ENCODE peak calls at places on chromosomes 4 and X, in ten cellular contexts. R is endodermal cell; O is non-pigmented ciliary epithelial cell; I is activated CD8-positive, alpha-beta memory T cell treated with anti-CD3 and anti-CD28 coated beads for 4 hours; V is fibroblast of mammary gland; F is SW480; N is keratinocyte; L is activated naive CD4-positive, alpha-beta T cell treated with anti-CD3 and anti-CD28 coated beads for 36 hours; T is sciatic nerve; H is fibroblast of lung. Q is an unnamed sample.

GRCh38 chr4:101599620-101600019 is 190.9 kb upstream of the BANK1 start:
- DNase-seq in R (no peak), O (peak), I (no peak), V (peak), F (no peak), N (no peak), L (peak), T (no peak), H (peak), Q (no peak)

GRCh38 chrX:6460893-6461490 is 73.9 kb downstream of the VCX3A start:
- DNase-seq in R (no peak), O (no peak), I (no peak), V (no peak), F (no peak), N (no peak), L (no peak), T (no peak), H (no peak), Q (no peak)

GRCh38 chrX:55907968-55908607 is 190.5 kb downstream of the RRAGB start:
- DNase-seq in R (peak), O (no peak), I (peak), V (peak), F (peak), N (no peak), L (peak), T (peak), H (peak), Q (peak)

GRCh38 chrX:153564047-153564606 is 34.8 kb downstream of the CCNQ start:
- DNase-seq in R (no peak), O (no peak), I (no peak), V (peak), F (no peak), N (no peak), L (no peak), T (no peak), H (peak), Q (no peak)

GRCh38 chr4:183468210-183469095 is 24.0 kb downstream of the CDKN2AIP start:
- DNase-seq in R (no peak), O (no peak), I (no peak), V (peak), F (no peak), N (no peak), L (no peak), T (no peak), H (peak), Q (no peak)

GRCh38 chrX:53422915-53423268 is 219 bp downstream of the RIBC1 start:
- DNase-seq in R (no peak), O (no peak), I (no peak), V (no peak), F (no peak), N (no peak), L (no peak), T (no peak), H (no peak), Q (peak)

GRCh38 chr4:20838476-20838875 is 138.2 kb downstream of the PACRGL start:
- DNase-seq in R (no peak), O (no peak), I (no peak), V (no peak), F (no peak), N (no peak), L (no peak), T (no peak), H (no peak), Q (no peak)

GRCh38 chr4:183409463-183409862 is 35.0 kb upstream of the CDKN2AIP start:
- DNase-seq in R (no peak), O (no peak), I (no peak), V (no peak), F (no peak), N (no peak), L (no peak), T (no peak), H (no peak), Q (no peak)

GRCh38 chrX:49273181-49273727 is 3.7 kb downstream of the PPP1R3F start:
- DNase-seq in R (peak), O (no peak), I (no peak), V (no peak), F (no peak), N (no peak), L (peak), T (no peak), H (no peak), Q (no peak)

GRCh38 chr4:81572398-81572797 is 100.7 kb upstream of the RASGEF1B start:
- DNase-seq in R (no peak), O (no peak), I (no peak), V (no peak), F (no peak), N (no peak), L (no peak), T (no peak), H (no peak), Q (no peak)

GRCh38 chr4:118154643-118155042 is 120.4 kb downstream of the NDST3 start:
- DNase-seq in R (no peak), O (peak), I (no peak), V (peak), F (no peak), N (no peak), L (no peak), T (no peak), H (peak), Q (no peak)

GRCh38 chr4:76630748-76631147 is 195.7 kb downstream of the SHROOM3 start:
- DNase-seq in R (no peak), O (no peak), I (no peak), V (no peak), F (no peak), N (no peak), L (no peak), T (no peak), H (no peak), Q (no peak)

Q was measured in iPS-NIHi11.